ENCODE peak calls at places on chromosomes 3 and 15, in seven cellular contexts. One of them, this sample, is unnamed.

GRCh38 chr3:50473768-50474167 is 29.7 kb downstream of the CACNA2D2 start:
- DNase-seq in uterus: no peak
- DNase-seq in right atrium auricular region: no peak
- DNase-seq in lung: no peak
- DNase-seq in astrocyte: no peak
- DNase-seq in mammary epithelial cell: no peak
- DNase-seq in cardiac fibroblast: no peak
- DNase-seq in this sample: no peak

GRCh38 chr3:8503461-8503860 is 1.8 kb downstream of the LMCD1 start:
- DNase-seq in uterus: no peak
- DNase-seq in right atrium auricular region: no peak
- DNase-seq in lung: no peak
- DNase-seq in astrocyte: no peak
- DNase-seq in mammary epithelial cell: peak; percentile 59
- DNase-seq in cardiac fibroblast: no peak
- DNase-seq in this sample: no peak

GRCh38 chr15:83209333-83209732 is 1.7 kb upstream of the HDGFL3 start:
- DNase-seq in uterus: no peak
- DNase-seq in right atrium auricular region: no peak
- DNase-seq in lung: no peak
- DNase-seq in astrocyte: no peak
- DNase-seq in mammary epithelial cell: no peak
- DNase-seq in cardiac fibroblast: no peak
- DNase-seq in this sample: no peak

GRCh38 chr3:58654466-58654865 is 12.1 kb downstream of the FAM3D start:
- DNase-seq in uterus: no peak
- DNase-seq in right atrium auricular region: no peak
- DNase-seq in lung: no peak
- DNase-seq in astrocyte: no peak
- DNase-seq in mammary epithelial cell: no peak
- DNase-seq in cardiac fibroblast: no peak
- DNase-seq in this sample: no peak

GRCh38 chr15:76185716-76186115 is 125.6 kb downstream of the ETFA start:
- DNase-seq in uterus: no peak
- DNase-seq in right atrium auricular region: no peak
- DNase-seq in lung: no peak
- DNase-seq in astrocyte: peak; percentile 49
- DNase-seq in mammary epithelial cell: peak; percentile 61
- DNase-seq in cardiac fibroblast: peak; percentile 91
- DNase-seq in this sample: no peak

GRCh38 chr3:177960014-177960413 is 576.2 kb upstream of the KCNMB2 start:
- DNase-seq in uterus: peak; percentile 20
- DNase-seq in right atrium auricular region: no peak
- DNase-seq in lung: no peak
- DNase-seq in astrocyte: peak; percentile 51
- DNase-seq in mammary epithelial cell: no peak
- DNase-seq in cardiac fibroblast: peak; percentile 71
- DNase-seq in this sample: no peak

GRCh38 chr15:43169888-43170287 is 15.3 kb upstream of the CCNDBP1 start:
- DNase-seq in uterus: no peak
- DNase-seq in right atrium auricular region: no peak
- DNase-seq in lung: no peak
- DNase-seq in astrocyte: peak; percentile 37
- DNase-seq in mammary epithelial cell: no peak
- DNase-seq in cardiac fibroblast: peak; percentile 30
- DNase-seq in this sample: no peak

GRCh38 chr15:76974456-76975083 is 20.4 kb upstream of the PSTPIP1 start:
- DNase-seq in uterus: no peak
- DNase-seq in right atrium auricular region: no peak
- DNase-seq in lung: no peak
- DNase-seq in astrocyte: no peak
- DNase-seq in mammary epithelial cell: no peak
- DNase-seq in cardiac fibroblast: no peak
- DNase-seq in this sample: peak; percentile 69

GRCh38 chr15:64461577-64462162 is 1.3 kb downstream of the ZNF609 start:
- DNase-seq in uterus: no peak
- DNase-seq in right atrium auricular region: no peak
- DNase-seq in lung: peak; percentile 32
- DNase-seq in astrocyte: peak; percentile 16
- DNase-seq in mammary epithelial cell: no peak
- DNase-seq in cardiac fibroblast: no peak
- DNase-seq in this sample: no peak

GRCh38 chr15:63322541-63322940 is 45.1 kb downstream of the APH1B start:
- DNase-seq in uterus: no peak
- DNase-seq in right atrium auricular region: no peak
- DNase-seq in lung: no peak
- DNase-seq in astrocyte: no peak
- DNase-seq in mammary epithelial cell: no peak
- DNase-seq in cardiac fibroblast: peak; percentile 56
- DNase-seq in this sample: no peak

GRCh38 chr15:90885432-90886290 is 1.4 kb downstream of the FES start:
- DNase-seq in uterus: peak; percentile 81
- DNase-seq in right atrium auricular region: peak; percentile 90
- DNase-seq in lung: peak; percentile 81
- DNase-seq in astrocyte: no peak
- DNase-seq in mammary epithelial cell: no peak
- DNase-seq in cardiac fibroblast: peak; percentile 71
- DNase-seq in this sample: peak; percentile 91

GRCh38 chr15:90307661-90308060 is 42.2 kb downstream of the NGRN start:
- DNase-seq in uterus: no peak
- DNase-seq in right atrium auricular region: peak; percentile 16
- DNase-seq in lung: no peak
- DNase-seq in astrocyte: no peak
- DNase-seq in mammary epithelial cell: no peak
- DNase-seq in cardiac fibroblast: no peak
- DNase-seq in this sample: peak; percentile 69

GRCh38 chr3:138509586-138509985 is 75.2 kb downstream of the ESYT3 start:
- DNase-seq in uterus: no peak
- DNase-seq in right atrium auricular region: no peak
- DNase-seq in lung: no peak
- DNase-seq in astrocyte: peak; percentile 1
- DNase-seq in mammary epithelial cell: peak; percentile 18
- DNase-seq in cardiac fibroblast: peak; percentile 49
- DNase-seq in this sample: no peak

GRCh38 chr3:194312743-194313281 is 38.3 kb downstream of the CPN2 start:
- DNase-seq in uterus: peak; percentile 93
- DNase-seq in right atrium auricular region: peak; percentile 78
- DNase-seq in lung: no peak
- DNase-seq in astrocyte: peak; percentile 85
- DNase-seq in mammary epithelial cell: no peak
- DNase-seq in cardiac fibroblast: peak; percentile 45
- DNase-seq in this sample: no peak

GRCh38 chr15:25786040-25786439 is 77.1 kb downstream of the ATP10A start:
- DNase-seq in uterus: no peak
- DNase-seq in right atrium auricular region: no peak
- DNase-seq in lung: no peak
- DNase-seq in astrocyte: no peak
- DNase-seq in mammary epithelial cell: no peak
- DNase-seq in cardiac fibroblast: no peak
- DNase-seq in this sample: no peak

GRCh38 chr3:186772281-186772885 is 11.0 kb upstream of the EIF4A2 start:
- DNase-seq in uterus: no peak
- DNase-seq in right atrium auricular region: no peak
- DNase-seq in lung: no peak
- DNase-seq in astrocyte: no peak
- DNase-seq in mammary epithelial cell: no peak
- DNase-seq in cardiac fibroblast: no peak
- DNase-seq in this sample: no peak

GRCh38 chr15:75840659-75841058 is 2.6 kb upstream of the UBE2Q2 start:
- DNase-seq in uterus: peak; percentile 22
- DNase-seq in right atrium auricular region: peak; percentile 65
- DNase-seq in lung: no peak
- DNase-seq in astrocyte: peak; percentile 63
- DNase-seq in mammary epithelial cell: no peak
- DNase-seq in cardiac fibroblast: peak; percentile 58
- DNase-seq in this sample: no peak

GRCh38 chr3:5388091-5388490 is 200.6 kb downstream of the EDEM1 start:
- DNase-seq in uterus: no peak
- DNase-seq in right atrium auricular region: no peak
- DNase-seq in lung: no peak
- DNase-seq in astrocyte: no peak
- DNase-seq in mammary epithelial cell: no peak
- DNase-seq in cardiac fibroblast: no peak
- DNase-seq in this sample: no peak

GRCh38 chr3:150545419-150546225 is 674 bp downstream of the SERP1 start:
- DNase-seq in uterus: no peak
- DNase-seq in right atrium auricular region: peak; percentile 61
- DNase-seq in lung: no peak
- DNase-seq in astrocyte: peak; percentile 5
- DNase-seq in mammary epithelial cell: peak; percentile 40
- DNase-seq in cardiac fibroblast: no peak
- DNase-seq in this sample: peak; percentile 85

GRCh38 chr3:10524799-10525301 is 19.5 kb upstream of the ATP2B2 start:
- DNase-seq in uterus: no peak
- DNase-seq in right atrium auricular region: peak; percentile 50
- DNase-seq in lung: no peak
- DNase-seq in astrocyte: no peak
- DNase-seq in mammary epithelial cell: no peak
- DNase-seq in cardiac fibroblast: no peak
- DNase-seq in this sample: peak; percentile 74

GRCh38 chr3:9765865-9766264 is 3.9 kb downstream of the CAMK1 start:
- DNase-seq in uterus: no peak
- DNase-seq in right atrium auricular region: no peak
- DNase-seq in lung: no peak
- DNase-seq in astrocyte: no peak
- DNase-seq in mammary epithelial cell: no peak
- DNase-seq in cardiac fibroblast: no peak
- DNase-seq in this sample: no peak

GRCh38 chr3:29183346-29184087 is 97.4 kb upstream of the RBMS3 start:
- DNase-seq in uterus: no peak
- DNase-seq in right atrium auricular region: no peak
- DNase-seq in lung: no peak
- DNase-seq in astrocyte: peak; percentile 92
- DNase-seq in mammary epithelial cell: peak; percentile 49
- DNase-seq in cardiac fibroblast: peak; percentile 78
- DNase-seq in this sample: no peak

GRCh38 chr15:37034392-37034791 is 66.0 kb downstream of the MEIS2 start:
- DNase-seq in uterus: no peak
- DNase-seq in right atrium auricular region: no peak
- DNase-seq in lung: no peak
- DNase-seq in astrocyte: no peak
- DNase-seq in mammary epithelial cell: no peak
- DNase-seq in cardiac fibroblast: no peak
- DNase-seq in this sample: no peak

DNA sequence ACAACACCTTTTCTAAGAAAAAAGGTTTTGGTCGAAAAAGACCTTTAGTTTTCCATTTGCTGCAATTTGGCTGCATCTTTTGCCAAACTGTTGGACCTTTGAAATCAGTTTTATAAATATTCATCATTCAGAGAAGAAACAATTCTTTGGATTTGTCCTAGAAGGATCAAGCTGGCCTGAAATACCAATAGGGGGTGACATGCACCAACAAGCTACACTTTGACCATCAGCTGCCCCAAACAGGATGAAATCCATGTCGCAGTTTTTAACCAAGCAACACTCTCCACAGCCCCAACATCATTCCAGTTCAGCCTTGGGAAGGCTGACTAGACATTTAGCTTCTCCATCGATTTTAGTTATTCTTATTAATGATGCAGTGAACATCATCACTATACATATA is 9.8 kb downstream of the RPL15 start:
- DNase-seq in uterus: no peak
- DNase-seq in right atrium auricular region: no peak
- DNase-seq in lung: no peak
- DNase-seq in astrocyte: no peak
- DNase-seq in mammary epithelial cell: no peak
- DNase-seq in cardiac fibroblast: peak; percentile 22
- DNase-seq in this sample: no peak
- TF ChIP-seq CTCF in uterus: no peak
- TF ChIP-seq CTCF in right atrium auricular region: no peak
- TF ChIP-seq CTCF in lung: no peak
- TF ChIP-seq CTCF in astrocyte: no peak
- TF ChIP-seq CTCF in mammary epithelial cell: no peak
- TF ChIP-seq CTCF in cardiac fibroblast: no peak
- TF ChIP-seq CTCF in this sample: peak; percentile 28

GRCh38 chr15:40929730-40930429 is 740 bp downstream of the DLL4 start:
- DNase-seq in uterus: no peak
- DNase-seq in right atrium auricular region: no peak
- DNase-seq in lung: peak; percentile 59
- DNase-seq in astrocyte: peak; percentile 53
- DNase-seq in mammary epithelial cell: peak; percentile 45
- DNase-seq in cardiac fibroblast: peak; percentile 60
- DNase-seq in this sample: no peak
- TF ChIP-seq CTCF in uterus: no peak
- TF ChIP-seq CTCF in right atrium auricular region: no peak
- TF ChIP-seq CTCF in lung: no peak
- TF ChIP-seq CTCF in astrocyte: no peak
- TF ChIP-seq CTCF in mammary epithelial cell: peak; percentile 11
- TF ChIP-seq CTCF in cardiac fibroblast: peak; percentile 11
- TF ChIP-seq CTCF in this sample: no peak

DNA sequence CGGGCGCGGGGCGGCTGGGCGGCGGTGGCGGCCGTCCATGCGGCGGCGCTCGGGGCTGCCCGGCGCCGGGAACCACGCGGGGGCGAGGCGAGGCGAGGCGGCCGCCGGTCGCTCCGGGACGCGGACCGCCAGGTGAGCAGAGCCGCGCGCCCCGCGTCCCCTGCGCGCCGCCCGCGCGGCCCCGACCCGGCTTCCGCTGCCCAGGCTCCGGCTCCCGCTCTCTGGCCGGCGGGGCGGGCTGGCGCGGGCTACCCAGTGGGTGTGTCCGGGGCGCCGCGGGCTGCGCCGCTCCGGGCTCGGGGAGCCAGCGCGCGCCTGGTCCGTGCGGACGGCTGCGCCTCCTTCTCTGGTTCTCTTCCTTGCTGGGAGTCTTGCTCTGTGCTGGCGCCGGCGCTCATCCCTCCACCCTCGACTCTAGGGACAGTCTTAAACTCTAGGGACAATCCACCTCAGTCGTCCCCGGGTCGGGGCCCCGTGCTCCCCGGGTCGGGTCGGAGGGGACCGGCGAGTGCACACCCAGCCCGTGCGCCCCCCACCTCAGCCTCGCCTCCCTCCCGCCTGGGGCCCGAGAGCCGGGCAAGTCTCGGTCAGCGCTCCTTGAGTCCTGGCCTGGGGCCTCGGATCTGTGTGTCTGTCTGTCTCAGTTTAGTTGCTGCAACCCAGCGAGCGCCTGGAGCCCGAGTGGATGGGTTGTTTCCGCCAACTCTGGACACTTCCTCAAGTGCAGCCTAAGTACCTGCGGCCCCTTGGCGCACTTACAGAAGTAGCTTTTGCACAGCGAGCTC is 488 bp downstream of the THSD4 start:
- DNase-seq in uterus: peak; percentile 49
- DNase-seq in right atrium auricular region: no peak
- DNase-seq in lung: peak; percentile 73
- DNase-seq in astrocyte: peak; percentile 48
- DNase-seq in mammary epithelial cell: peak; percentile 60
- DNase-seq in cardiac fibroblast: peak; percentile 65
- DNase-seq in this sample: peak; percentile 86
- TF ChIP-seq CTCF in uterus: no peak
- TF ChIP-seq CTCF in right atrium auricular region: no peak
- TF ChIP-seq CTCF in lung: no peak
- TF ChIP-seq CTCF in astrocyte: no peak
- TF ChIP-seq CTCF in mammary epithelial cell: no peak
- TF ChIP-seq CTCF in cardiac fibroblast: no peak
- TF ChIP-seq CTCF in this sample: no peak

GRCh38 chr15:87816811-87817210 is 439.7 kb downstream of the NTRK3 start:
- DNase-seq in uterus: no peak
- DNase-seq in right atrium auricular region: no peak
- DNase-seq in lung: no peak
- DNase-seq in astrocyte: peak; percentile 99
- DNase-seq in mammary epithelial cell: peak; percentile 96
- DNase-seq in cardiac fibroblast: peak; percentile 92
- DNase-seq in this sample: no peak

GRCh38 chr15:87816016-87816415 is 440.5 kb downstream of the NTRK3 start:
- DNase-seq in uterus: no peak
- DNase-seq in right atrium auricular region: no peak
- DNase-seq in lung: no peak
- DNase-seq in astrocyte: peak; percentile 40
- DNase-seq in mammary epithelial cell: no peak
- DNase-seq in cardiac fibroblast: peak; percentile 22
- DNase-seq in this sample: no peak

GRCh38 chr15:87817553-87817952 is 439.0 kb downstream of the NTRK3 start:
- DNase-seq in uterus: no peak
- DNase-seq in right atrium auricular region: no peak
- DNase-seq in lung: no peak
- DNase-seq in astrocyte: no peak
- DNase-seq in mammary epithelial cell: no peak
- DNase-seq in cardiac fibroblast: peak; percentile 35
- DNase-seq in this sample: no peak
- TF ChIP-seq CTCF in uterus: no peak
- TF ChIP-seq CTCF in right atrium auricular region: no peak
- TF ChIP-seq CTCF in lung: no peak
- TF ChIP-seq CTCF in astrocyte: peak; percentile 4
- TF ChIP-seq CTCF in mammary epithelial cell: no peak
- TF ChIP-seq CTCF in cardiac fibroblast: peak; percentile 6
- TF ChIP-seq CTCF in this sample: no peak

This sample was measured in osteocyte.